ENCODE peak calls at places on chromosomes 6 and 20, in ten cellular contexts. D is left lung; M is HFFc6; Z is A549; C is effector CD8-positive, alpha-beta T cell; P is fibroblast of lung; Y is pancreas; B is anterior cingulate cortex; J is ELR; O is epithelial cell of proximal tubule. H is an unnamed sample.

GRCh38 chr6:296151-297122 is 4.2 kb downstream of the DUSP22 start:
- DNase-seq in B (no peak), D (no peak), Y (no peak), O (no peak), C (no peak), J (no peak), Z (no peak), P (no peak), M (no peak), H (no peak)

GRCh38 chr6:19554356-19555225 is 282.6 kb upstream of the ID4 start:
- DNase-seq in Y (no peak), D (no peak), J (no peak), P (peak; percentile 5), M (no peak), Z (no peak), O (no peak), C (no peak), B (no peak), H (no peak)

GRCh38 chr6:7617954-7618764 is 28.2 kb downstream of the SNRNP48 start:
- DNase-seq in Z (no peak), M (peak; percentile 89), O (no peak), Y (no peak), J (peak; percentile 78), D (peak; percentile 60), P (peak; percentile 30), B (no peak), C (no peak), H (peak; percentile 55)

GRCh38 chr6:16503919-16504554 is 257.2 kb downstream of the ATXN1 start:
- DNase-seq in P (no peak), O (no peak), D (no peak), J (no peak), Z (no peak), Y (no peak), M (no peak), C (no peak), B (no peak), H (no peak)

GRCh38 chr6:55704421-55704820 is 125.4 kb upstream of the HMGCLL1 start:
- DNase-seq in M (no peak), P (peak; percentile 23), Z (no peak), C (no peak), Y (no peak), O (peak; percentile 59), B (no peak), J (peak; percentile 81), D (no peak), H (peak; percentile 41)

GRCh38 chr6:148697895-148698440 is 48.9 kb upstream of the UST start:
- DNase-seq in M (no peak), P (no peak), C (no peak), B (no peak), Y (peak; percentile 63), J (no peak), O (no peak), D (no peak), Z (no peak), H (no peak)

GRCh38 chr20:17646209-17646717 is 35.8 kb downstream of the RRBP1 start:
- DNase-seq in Z (no peak), D (peak; percentile 29), O (no peak), J (no peak), M (no peak), C (no peak), B (no peak), Y (peak; percentile 60), P (peak; percentile 37), H (no peak)

GRCh38 chr6:95670011-95670463 is 92.7 kb downstream of the MANEA start:
- DNase-seq in J (no peak), Y (peak; percentile 58), Z (no peak), D (no peak), M (no peak), O (no peak), P (no peak), C (no peak), B (peak; percentile 3), H (no peak)

GRCh38 chr6:37381579-37381978 is 27.8 kb downstream of the RNF8 start:
- DNase-seq in B (no peak), C (no peak), D (peak; percentile 40), Z (peak; percentile 71), Y (no peak), M (peak; percentile 58), J (peak; percentile 72), P (peak; percentile 60), O (peak; percentile 37), H (peak; percentile 71)

GRCh38 chr20:23925789-23926525 is 46.4 kb upstream of the CST5 start:
- DNase-seq in Z (no peak), J (no peak), D (no peak), P (no peak), O (no peak), C (no peak), Y (no peak), M (no peak), B (no peak), H (no peak)

GRCh38 chr6:125867483-125867935 is 76.7 kb downstream of the NCOA7 start:
- DNase-seq in O (peak; percentile 66), J (peak; percentile 52), P (peak; percentile 63), D (peak; percentile 43), M (peak; percentile 80), Z (peak; percentile 37), Y (no peak), B (no peak), C (no peak), H (peak; percentile 93)

GRCh38 chr6:26020291-26020982 is 57.8 kb downstream of the TRIM38 start:
- DNase-seq in P (peak; percentile 97), C (peak; percentile 68), J (peak; percentile 94), O (peak; percentile 83), M (peak; percentile 96), B (peak; percentile 64), Y (peak; percentile 88), D (peak; percentile 85), Z (peak; percentile 92), H (peak; percentile 92)

GRCh38 chr6:5866547-5867051 is 140.1 kb downstream of the NRN1 start:
- DNase-seq in Y (no peak), O (peak; percentile 31), M (peak; percentile 21), D (no peak), C (no peak), J (peak; percentile 12), B (no peak), Z (peak; percentile 22), P (peak; percentile 39), H (peak; percentile 67)